ENCODE peak calls at places on chromosome 22, in ten cellular contexts. One of them, this sample, is unnamed.

GRCh38 chr22:45942344-45942743 is 34.6 kb downstream of the WNT7B start:
- DNase-seq in GM12892: no peak
- DNase-seq in adrenal gland: no peak
- DNase-seq in IMR-90: no peak
- DNase-seq in body of pancreas: no peak
- DNase-seq in H54: no peak
- DNase-seq in A549: no peak
- DNase-seq in right lobe of liver: no peak
- DNase-seq in ovary: no peak
- DNase-seq in esophagus squamous epithelium: no peak
- DNase-seq in this sample: no peak

GRCh38 chr22:50247748-50248147 is 2.9 kb upstream of the TUBGCP6 start:
- DNase-seq in GM12892: no peak
- DNase-seq in adrenal gland: peak
- DNase-seq in IMR-90: peak
- DNase-seq in body of pancreas: no peak
- DNase-seq in H54: no peak
- DNase-seq in A549: peak
- DNase-seq in right lobe of liver: no peak
- DNase-seq in ovary: peak
- DNase-seq in esophagus squamous epithelium: no peak
- DNase-seq in this sample: no peak

GRCh38 chr22:42132457-42132856 is 1.8 kb upstream of the CYP2D6 start:
- DNase-seq in GM12892: no peak
- DNase-seq in adrenal gland: no peak
- DNase-seq in IMR-90: no peak
- DNase-seq in body of pancreas: no peak
- DNase-seq in H54: no peak
- DNase-seq in A549: no peak
- DNase-seq in right lobe of liver: no peak
- DNase-seq in ovary: no peak
- DNase-seq in esophagus squamous epithelium: no peak
- DNase-seq in this sample: no peak

GRCh38 chr22:32323513-32324164 is 34.0 kb upstream of the RFPL3 start:
- DNase-seq in GM12892: no peak
- DNase-seq in adrenal gland: no peak
- DNase-seq in IMR-90: no peak
- DNase-seq in body of pancreas: no peak
- DNase-seq in H54: no peak
- DNase-seq in A549: no peak
- DNase-seq in right lobe of liver: peak
- DNase-seq in ovary: no peak
- DNase-seq in esophagus squamous epithelium: no peak
- DNase-seq in this sample: no peak

GRCh38 chr22:42462016-42462415 is 29.8 kb upstream of the NFAM1 start:
- DNase-seq in GM12892: no peak
- DNase-seq in adrenal gland: no peak
- DNase-seq in IMR-90: no peak
- DNase-seq in body of pancreas: no peak
- DNase-seq in H54: no peak
- DNase-seq in A549: no peak
- DNase-seq in right lobe of liver: no peak
- DNase-seq in ovary: no peak
- DNase-seq in esophagus squamous epithelium: no peak
- DNase-seq in this sample: no peak

GRCh38 chr22:47651216-47651987 is 889.0 kb downstream of the TBC1D22A start:
- DNase-seq in GM12892: no peak
- DNase-seq in adrenal gland: no peak
- DNase-seq in IMR-90: no peak
- DNase-seq in body of pancreas: no peak
- DNase-seq in H54: no peak
- DNase-seq in A549: no peak
- DNase-seq in right lobe of liver: no peak
- DNase-seq in ovary: no peak
- DNase-seq in esophagus squamous epithelium: no peak
- DNase-seq in this sample: no peak

GRCh38 chr22:37295213-37295886 is 13.0 kb downstream of the CYTH4 start:
- DNase-seq in GM12892: no peak
- DNase-seq in adrenal gland: no peak
- DNase-seq in IMR-90: no peak
- DNase-seq in body of pancreas: no peak
- DNase-seq in H54: no peak
- DNase-seq in A549: no peak
- DNase-seq in right lobe of liver: no peak
- DNase-seq in ovary: no peak
- DNase-seq in esophagus squamous epithelium: no peak
- DNase-seq in this sample: peak

GRCh38 chr22:16781764-16782329 is 43.4 kb downstream of the XKR3 start:
- DNase-seq in GM12892: no peak
- DNase-seq in adrenal gland: no peak
- DNase-seq in IMR-90: no peak
- DNase-seq in body of pancreas: no peak
- DNase-seq in H54: no peak
- DNase-seq in A549: no peak
- DNase-seq in right lobe of liver: no peak
- DNase-seq in ovary: no peak
- DNase-seq in esophagus squamous epithelium: no peak
- DNase-seq in this sample: peak

GRCh38 chr22:22932512-22932941 is 44.9 kb downstream of the IGLL5 start:
- DNase-seq in GM12892: no peak
- DNase-seq in adrenal gland: no peak
- DNase-seq in IMR-90: no peak
- DNase-seq in body of pancreas: no peak
- DNase-seq in H54: no peak
- DNase-seq in A549: no peak
- DNase-seq in right lobe of liver: no peak
- DNase-seq in ovary: no peak
- DNase-seq in esophagus squamous epithelium: no peak
- DNase-seq in this sample: no peak

GRCh38 chr22:22933100-22933806 is 45.6 kb downstream of the IGLL5 start:
- DNase-seq in GM12892: no peak
- DNase-seq in adrenal gland: no peak
- DNase-seq in IMR-90: no peak
- DNase-seq in body of pancreas: no peak
- DNase-seq in H54: no peak
- DNase-seq in A549: no peak
- DNase-seq in right lobe of liver: no peak
- DNase-seq in ovary: no peak
- DNase-seq in esophagus squamous epithelium: no peak
- DNase-seq in this sample: no peak

GRCh38 chr22:22930222-22930497 is 42.5 kb downstream of the IGLL5 start:
- DNase-seq in GM12892: no peak
- DNase-seq in adrenal gland: no peak
- DNase-seq in IMR-90: no peak
- DNase-seq in body of pancreas: no peak
- DNase-seq in H54: no peak
- DNase-seq in A549: no peak
- DNase-seq in right lobe of liver: no peak
- DNase-seq in ovary: no peak
- DNase-seq in esophagus squamous epithelium: no peak
- DNase-seq in this sample: no peak

GRCh38 chr22:22930571-22931556 is 43.2 kb downstream of the IGLL5 start:
- DNase-seq in GM12892: no peak
- DNase-seq in adrenal gland: no peak
- DNase-seq in IMR-90: no peak
- DNase-seq in body of pancreas: no peak
- DNase-seq in H54: no peak
- DNase-seq in A549: no peak
- DNase-seq in right lobe of liver: no peak
- DNase-seq in ovary: no peak
- DNase-seq in esophagus squamous epithelium: no peak
- DNase-seq in this sample: no peak

DNA sequence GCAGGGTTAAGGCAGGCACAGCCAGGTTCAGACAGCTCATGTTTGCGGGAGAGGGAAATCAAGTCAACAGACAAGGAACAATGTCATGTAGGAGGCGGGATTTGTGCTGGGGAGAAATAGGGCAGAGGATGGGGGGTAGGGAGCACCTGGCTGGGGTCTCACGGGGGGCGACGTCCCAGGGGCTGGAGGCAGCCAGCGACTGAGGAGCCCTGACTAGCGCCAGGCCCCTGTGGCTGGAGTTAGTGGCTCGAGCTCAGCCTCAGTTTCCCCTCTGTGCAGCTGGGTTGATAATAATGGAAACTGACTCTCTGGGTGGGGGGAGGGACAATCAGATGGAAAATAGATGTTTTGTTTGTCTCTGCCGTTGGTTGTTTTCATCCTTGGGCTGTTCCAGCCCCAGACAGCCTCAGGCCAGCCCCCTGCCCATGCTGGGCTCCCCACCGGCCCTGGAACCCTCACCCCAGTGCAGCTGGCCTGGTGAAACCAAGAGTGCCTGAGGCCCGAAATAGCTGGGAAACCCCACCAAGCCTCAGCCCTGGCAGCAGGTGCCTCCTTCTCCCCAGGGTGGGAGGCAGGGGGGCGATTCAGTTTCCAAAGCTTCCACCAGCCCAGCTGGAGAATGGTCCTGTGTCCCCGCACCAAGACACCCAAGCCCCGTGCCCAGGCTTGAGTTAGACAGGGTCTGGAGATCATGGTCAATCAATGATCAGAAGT is 44.1 kb downstream of the IGLL5 start:
- DNase-seq in GM12892: no peak
- DNase-seq in adrenal gland: no peak
- DNase-seq in IMR-90: no peak
- DNase-seq in body of pancreas: no peak
- DNase-seq in H54: no peak
- DNase-seq in A549: no peak
- DNase-seq in right lobe of liver: no peak
- DNase-seq in ovary: no peak
- DNase-seq in esophagus squamous epithelium: no peak
- DNase-seq in this sample: no peak
- TF ChIP-seq POLR2A in GM12892: no peak
- TF ChIP-seq POLR2A in adrenal gland: no peak
- TF ChIP-seq POLR2A in IMR-90: no peak
- TF ChIP-seq POLR2A in body of pancreas: no peak
- TF ChIP-seq POLR2A in H54: no peak
- TF ChIP-seq POLR2A in A549: no peak
- TF ChIP-seq POLR2A in right lobe of liver: no peak
- TF ChIP-seq POLR2A in ovary: no peak
- TF ChIP-seq POLR2A in esophagus squamous epithelium: no peak
- TF ChIP-seq POLR2A in this sample: no peak

GRCh38 chr22:33470456-33470855 is 412.3 kb upstream of the SYN3 start:
- DNase-seq in GM12892: no peak
- DNase-seq in adrenal gland: no peak
- DNase-seq in IMR-90: no peak
- DNase-seq in body of pancreas: no peak
- DNase-seq in H54: no peak
- DNase-seq in A549: no peak
- DNase-seq in right lobe of liver: no peak
- DNase-seq in ovary: no peak
- DNase-seq in esophagus squamous epithelium: no peak
- DNase-seq in this sample: no peak
- TF ChIP-seq POLR2A in GM12892: peak
- TF ChIP-seq POLR2A in adrenal gland: no peak
- TF ChIP-seq POLR2A in IMR-90: no peak
- TF ChIP-seq POLR2A in body of pancreas: no peak
- TF ChIP-seq POLR2A in H54: no peak
- TF ChIP-seq POLR2A in A549: no peak
- TF ChIP-seq POLR2A in right lobe of liver: no peak
- TF ChIP-seq POLR2A in ovary: no peak
- TF ChIP-seq POLR2A in esophagus squamous epithelium: no peak
- TF ChIP-seq POLR2A in this sample: no peak

GRCh38 chr22:39120983-39121382 is 23.9 kb downstream of the APOBEC3H start:
- DNase-seq in GM12892: no peak
- DNase-seq in adrenal gland: no peak
- DNase-seq in IMR-90: no peak
- DNase-seq in body of pancreas: no peak
- DNase-seq in H54: no peak
- DNase-seq in A549: no peak
- DNase-seq in right lobe of liver: no peak
- DNase-seq in ovary: no peak
- DNase-seq in esophagus squamous epithelium: no peak
- DNase-seq in this sample: no peak

GRCh38 chr22:39115976-39116621 is 19.1 kb downstream of the APOBEC3H start:
- DNase-seq in GM12892: no peak
- DNase-seq in adrenal gland: no peak
- DNase-seq in IMR-90: no peak
- DNase-seq in body of pancreas: no peak
- DNase-seq in H54: no peak
- DNase-seq in A549: no peak
- DNase-seq in right lobe of liver: no peak
- DNase-seq in ovary: no peak
- DNase-seq in esophagus squamous epithelium: no peak
- DNase-seq in this sample: no peak

GRCh38 chr22:39114157-39114511 is 17.1 kb downstream of the APOBEC3H start:
- DNase-seq in GM12892: no peak
- DNase-seq in adrenal gland: no peak
- DNase-seq in IMR-90: no peak
- DNase-seq in body of pancreas: no peak
- DNase-seq in H54: no peak
- DNase-seq in A549: no peak
- DNase-seq in right lobe of liver: no peak
- DNase-seq in ovary: no peak
- DNase-seq in esophagus squamous epithelium: no peak
- DNase-seq in this sample: no peak

GRCh38 chr22:39115570-39115969 is 18.5 kb downstream of the APOBEC3H start:
- DNase-seq in GM12892: no peak
- DNase-seq in adrenal gland: no peak
- DNase-seq in IMR-90: no peak
- DNase-seq in body of pancreas: no peak
- DNase-seq in H54: no peak
- DNase-seq in A549: no peak
- DNase-seq in right lobe of liver: no peak
- DNase-seq in ovary: no peak
- DNase-seq in esophagus squamous epithelium: no peak
- DNase-seq in this sample: no peak

DNA sequence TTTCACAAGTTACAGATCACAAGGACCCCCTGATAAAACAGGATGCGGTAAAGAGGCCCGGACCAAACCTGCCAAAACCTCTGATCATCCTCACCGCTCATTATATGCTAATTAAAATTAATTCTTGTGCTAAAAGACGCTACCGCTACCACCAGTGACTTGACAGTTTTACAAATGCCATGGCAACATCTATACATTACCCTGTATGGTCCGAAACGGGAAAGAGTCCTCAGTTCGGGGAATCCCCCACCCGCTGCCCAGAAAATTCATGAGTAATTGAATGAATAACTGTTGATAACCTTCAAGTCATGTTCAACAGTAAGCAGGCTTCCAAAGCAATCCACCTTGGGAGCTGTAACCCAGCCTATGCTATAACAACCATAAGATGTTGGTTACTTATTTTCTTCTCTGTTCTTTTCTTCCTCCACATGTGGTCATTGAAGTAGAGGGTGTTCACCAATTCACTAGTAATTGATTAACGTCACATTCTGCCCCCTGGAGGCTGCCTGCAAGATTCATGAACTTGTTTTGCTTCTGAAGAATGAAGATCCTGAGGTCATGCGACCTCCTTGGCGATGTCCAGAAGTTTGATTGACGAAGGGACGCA is 20.6 kb downstream of the APOBEC3H start:
- DNase-seq in GM12892: peak
- DNase-seq in adrenal gland: peak
- DNase-seq in IMR-90: peak
- DNase-seq in body of pancreas: peak
- DNase-seq in H54: no peak
- DNase-seq in A549: peak
- DNase-seq in right lobe of liver: no peak
- DNase-seq in ovary: no peak
- DNase-seq in esophagus squamous epithelium: no peak
- DNase-seq in this sample: peak
- TF ChIP-seq POLR2A in GM12892: no peak
- TF ChIP-seq POLR2A in adrenal gland: no peak
- TF ChIP-seq POLR2A in IMR-90: no peak
- TF ChIP-seq POLR2A in body of pancreas: no peak
- TF ChIP-seq POLR2A in H54: no peak
- TF ChIP-seq POLR2A in A549: no peak
- TF ChIP-seq POLR2A in right lobe of liver: no peak
- TF ChIP-seq POLR2A in ovary: no peak
- TF ChIP-seq POLR2A in esophagus squamous epithelium: no peak
- TF ChIP-seq POLR2A in this sample: no peak

GRCh38 chr22:19718255-19719054 is 4.2 kb downstream of the SEPTIN5 start:
- DNase-seq in GM12892: no peak
- DNase-seq in adrenal gland: no peak
- DNase-seq in IMR-90: no peak
- DNase-seq in body of pancreas: no peak
- DNase-seq in H54: peak
- DNase-seq in A549: no peak
- DNase-seq in right lobe of liver: no peak
- DNase-seq in ovary: peak
- DNase-seq in esophagus squamous epithelium: no peak
- DNase-seq in this sample: peak
- TF ChIP-seq POLR2A in GM12892: no peak
- TF ChIP-seq POLR2A in adrenal gland: no peak
- TF ChIP-seq POLR2A in IMR-90: no peak
- TF ChIP-seq POLR2A in body of pancreas: no peak
- TF ChIP-seq POLR2A in H54: peak
- TF ChIP-seq POLR2A in A549: no peak
- TF ChIP-seq POLR2A in right lobe of liver: no peak
- TF ChIP-seq POLR2A in ovary: peak
- TF ChIP-seq POLR2A in esophagus squamous epithelium: no peak
- TF ChIP-seq POLR2A in this sample: peak

This sample was measured in NB4.